ENCODE peak calls at places on chromosomes 16 and 17, in seven cellular contexts. One of them, this sample, is unnamed.

GRCh38 chr16:54582631-54583250 is 296.2 kb upstream of the IRX3 start:
- DNase-seq in heart left ventricle: no peak
- DNase-seq in prostate gland: no peak
- DNase-seq in uterus: no peak
- DNase-seq in HCT116: no peak
- DNase-seq in HepG2: no peak
- DNase-seq in suprapubic skin: no peak
- DNase-seq in this sample: no peak

GRCh38 chr16:9441021-9441420 is 349.6 kb downstream of the HAPSTR1 start:
- DNase-seq in uterus: no peak
- DNase-seq in HCT116: no peak
- DNase-seq in prostate gland: no peak
- DNase-seq in HepG2: peak; percentile 15
- DNase-seq in suprapubic skin: no peak
- DNase-seq in heart left ventricle: no peak
- DNase-seq in this sample: no peak

GRCh38 chr16:48559462-48560211 is 50.3 kb downstream of the N4BP1 start:
- DNase-seq in prostate gland: no peak
- DNase-seq in HCT116: no peak
- DNase-seq in HepG2: no peak
- DNase-seq in suprapubic skin: no peak
- DNase-seq in heart left ventricle: no peak
- DNase-seq in uterus: no peak
- DNase-seq in this sample: no peak

GRCh38 chr16:35363510-35363909 is 1904.1 kb downstream of the TP53TG3F start:
- DNase-seq in HCT116: no peak
- DNase-seq in uterus: no peak
- DNase-seq in heart left ventricle: no peak
- DNase-seq in prostate gland: no peak
- DNase-seq in suprapubic skin: no peak
- DNase-seq in HepG2: no peak
- DNase-seq in this sample: no peak

GRCh38 chr16:81517630-81518438 is 73.2 kb downstream of the CMIP start:
- DNase-seq in HepG2: no peak
- DNase-seq in uterus: no peak
- DNase-seq in heart left ventricle: no peak
- DNase-seq in HCT116: no peak
- DNase-seq in prostate gland: no peak
- DNase-seq in suprapubic skin: no peak
- DNase-seq in this sample: no peak

GRCh38 chr17:64291268-64291851 is 28.3 kb upstream of the TEX2 start:
- DNase-seq in uterus: no peak
- DNase-seq in suprapubic skin: no peak
- DNase-seq in prostate gland: no peak
- DNase-seq in heart left ventricle: no peak
- DNase-seq in HCT116: no peak
- DNase-seq in HepG2: peak; percentile 63
- DNase-seq in this sample: no peak

GRCh38 chr17:76997981-76998531 is 129.9 kb downstream of the MGAT5B start:
- DNase-seq in uterus: no peak
- DNase-seq in heart left ventricle: no peak
- DNase-seq in prostate gland: no peak
- DNase-seq in HepG2: no peak
- DNase-seq in HCT116: no peak
- DNase-seq in suprapubic skin: no peak
- DNase-seq in this sample: no peak

GRCh38 chr17:77726549-77726957 is 231.9 kb upstream of the TNRC6C start:
- DNase-seq in prostate gland: no peak
- DNase-seq in heart left ventricle: no peak
- DNase-seq in uterus: no peak
- DNase-seq in suprapubic skin: no peak
- DNase-seq in HCT116: no peak
- DNase-seq in HepG2: no peak
- DNase-seq in this sample: no peak

GRCh38 chr17:7356072-7356549 is 1.2 kb downstream of the TMEM95 start:
- DNase-seq in heart left ventricle: peak; percentile 81
- DNase-seq in HCT116: peak; percentile 83
- DNase-seq in suprapubic skin: peak; percentile 90
- DNase-seq in prostate gland: peak; percentile 71
- DNase-seq in uterus: peak; percentile 77
- DNase-seq in HepG2: no peak
- DNase-seq in this sample: peak; percentile 77

GRCh38 chr17:6666077-6666521 is 14.5 kb downstream of the C17orf100 start:
- DNase-seq in suprapubic skin: no peak
- DNase-seq in heart left ventricle: peak; percentile 73
- DNase-seq in uterus: peak; percentile 65
- DNase-seq in prostate gland: peak; percentile 61
- DNase-seq in HepG2: peak; percentile 78
- DNase-seq in HCT116: peak; percentile 81
- DNase-seq in this sample: peak; percentile 74

GRCh38 chr16:878071-878784 is 77.7 kb upstream of the GNG13 start:
- DNase-seq in HCT116: peak; percentile 44
- DNase-seq in prostate gland: no peak
- DNase-seq in suprapubic skin: no peak
- DNase-seq in HepG2: no peak
- DNase-seq in uterus: no peak
- DNase-seq in heart left ventricle: peak; percentile 22
- DNase-seq in this sample: no peak

GRCh38 chr16:58850019-58850626 is 116.0 kb upstream of the GOT2 start:
- DNase-seq in uterus: no peak
- DNase-seq in HepG2: no peak
- DNase-seq in heart left ventricle: no peak
- DNase-seq in HCT116: no peak
- DNase-seq in suprapubic skin: no peak
- DNase-seq in prostate gland: no peak
- DNase-seq in this sample: no peak

GRCh38 chr16:86520317-86521210 is 10.2 kb downstream of the FOXF1 start:
- DNase-seq in HCT116: no peak
- DNase-seq in uterus: no peak
- DNase-seq in suprapubic skin: no peak
- DNase-seq in prostate gland: no peak
- DNase-seq in HepG2: no peak
- DNase-seq in heart left ventricle: no peak
- DNase-seq in this sample: no peak

DNA sequence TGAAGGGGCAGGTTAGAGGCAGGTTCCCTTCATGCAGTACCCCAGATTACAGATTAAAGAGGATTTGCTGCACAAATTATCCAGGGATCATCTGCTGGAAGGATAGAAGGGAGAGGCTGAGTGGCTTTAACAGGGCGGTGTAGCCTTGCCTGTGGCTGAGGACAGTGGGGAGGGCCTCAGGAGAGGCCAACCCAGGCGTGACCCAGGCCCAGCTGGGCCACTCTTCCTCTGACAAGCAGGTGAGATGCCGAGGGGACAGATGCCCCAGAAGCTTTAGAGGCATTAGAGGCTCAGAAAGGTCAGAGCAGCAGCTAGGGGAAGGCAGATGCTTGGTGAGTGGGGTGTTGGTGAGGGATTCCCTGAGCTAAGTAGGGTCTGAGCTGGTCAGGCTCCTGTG is 18.1 kb upstream of the MTMR4 start:
- DNase-seq in heart left ventricle: no peak
- DNase-seq in HepG2: no peak
- DNase-seq in suprapubic skin: no peak
- DNase-seq in uterus: no peak
- DNase-seq in prostate gland: no peak
- DNase-seq in HCT116: no peak
- DNase-seq in this sample: no peak
- H3K4me3 ChIP-seq in heart left ventricle: peak overlapping the region; percentile 40
- H3K4me3 ChIP-seq in HepG2: peak overlapping the region; percentile 68
- H3K4me3 ChIP-seq in suprapubic skin: peak overlapping the region; percentile 63
- H3K4me3 ChIP-seq in uterus: peak overlapping the region; percentile 46
- H3K4me3 ChIP-seq in prostate gland: peak overlapping the region; percentile 52
- H3K4me3 ChIP-seq in HCT116: no peak overlapping the region
- H3K4me3 ChIP-seq in this sample: no peak overlapping the region

GRCh38 chr17:50534222-50534978 is 1.9 kb downstream of the EPN3 start:
- DNase-seq in prostate gland: peak; percentile 74
- DNase-seq in uterus: no peak
- DNase-seq in suprapubic skin: no peak
- DNase-seq in heart left ventricle: no peak
- DNase-seq in HepG2: no peak
- DNase-seq in HCT116: peak; percentile 55
- DNase-seq in this sample: no peak
- TF ChIP-seq POLR2A in prostate gland: peak; percentile 87
- TF ChIP-seq POLR2A in uterus: no peak
- TF ChIP-seq POLR2A in suprapubic skin: no peak
- TF ChIP-seq POLR2A in heart left ventricle: no peak
- TF ChIP-seq POLR2A in HepG2: no peak
- TF ChIP-seq POLR2A in HCT116: peak; percentile 23
- TF ChIP-seq POLR2A in this sample: no peak

GRCh38 chr16:67395105-67395457 is 1.8 kb upstream of the TPPP3 start:
- DNase-seq in suprapubic skin: no peak
- DNase-seq in uterus: no peak
- DNase-seq in HCT116: no peak
- DNase-seq in heart left ventricle: no peak
- DNase-seq in HepG2: no peak
- DNase-seq in prostate gland: no peak
- DNase-seq in this sample: no peak

GRCh38 chr16:67392301-67393059 is 818 bp downstream of the TPPP3 start:
- DNase-seq in suprapubic skin: peak; percentile 77
- DNase-seq in uterus: no peak
- DNase-seq in HCT116: no peak
- DNase-seq in HepG2: no peak
- DNase-seq in prostate gland: no peak
- DNase-seq in heart left ventricle: no peak
- DNase-seq in this sample: no peak

GRCh38 chr16:67394271-67395104 is 1.2 kb upstream of the TPPP3 start:
- DNase-seq in prostate gland: no peak
- DNase-seq in uterus: no peak
- DNase-seq in HCT116: no peak
- DNase-seq in heart left ventricle: peak; percentile 45
- DNase-seq in HepG2: no peak
- DNase-seq in suprapubic skin: no peak
- DNase-seq in this sample: no peak

GRCh38 chr16:67393111-67393789 is at the start of gene TPPP3:
- DNase-seq in heart left ventricle: peak; percentile 95
- DNase-seq in uterus: peak; percentile 87
- DNase-seq in suprapubic skin: peak; percentile 95
- DNase-seq in HCT116: no peak
- DNase-seq in prostate gland: no peak
- DNase-seq in HepG2: peak; percentile 77
- DNase-seq in this sample: peak; percentile 91

DNA sequence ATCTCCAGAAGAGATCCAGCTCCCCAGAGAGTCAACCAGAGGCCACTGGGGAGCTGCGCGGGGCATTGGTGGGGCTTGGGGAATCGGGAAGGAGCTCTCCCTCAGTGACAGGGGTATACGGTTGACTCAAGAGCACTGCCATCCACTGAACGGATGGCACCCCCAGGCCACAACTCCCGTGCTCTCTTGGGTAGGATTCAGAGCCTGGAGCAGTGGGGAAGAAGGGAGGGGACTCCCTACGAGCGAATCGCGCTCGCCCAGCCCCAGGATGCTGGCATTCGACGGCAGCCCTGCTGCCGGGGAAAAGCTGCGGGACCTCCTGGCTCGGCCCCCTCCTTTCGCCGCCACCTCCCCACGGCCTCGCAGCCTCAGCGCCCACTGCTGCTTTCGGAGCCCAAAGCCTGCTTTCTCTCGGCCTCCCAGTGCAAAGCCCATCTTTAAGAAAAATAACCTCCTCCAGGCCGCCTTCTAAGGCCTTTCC is 532 bp upstream of the TPPP3 start:
- DNase-seq in heart left ventricle: peak; percentile 38
- DNase-seq in HepG2: no peak
- DNase-seq in uterus: no peak
- DNase-seq in prostate gland: no peak
- DNase-seq in HCT116: no peak
- DNase-seq in suprapubic skin: peak; percentile 70
- DNase-seq in this sample: no peak
- TF ChIP-seq CTCF in heart left ventricle: no peak
- TF ChIP-seq CTCF in HepG2: no peak
- TF ChIP-seq CTCF in uterus: no peak
- TF ChIP-seq CTCF in prostate gland: no peak
- TF ChIP-seq CTCF in HCT116: no peak
- TF ChIP-seq CTCF in suprapubic skin: no peak
- TF ChIP-seq CTCF in this sample: no peak

DNA sequence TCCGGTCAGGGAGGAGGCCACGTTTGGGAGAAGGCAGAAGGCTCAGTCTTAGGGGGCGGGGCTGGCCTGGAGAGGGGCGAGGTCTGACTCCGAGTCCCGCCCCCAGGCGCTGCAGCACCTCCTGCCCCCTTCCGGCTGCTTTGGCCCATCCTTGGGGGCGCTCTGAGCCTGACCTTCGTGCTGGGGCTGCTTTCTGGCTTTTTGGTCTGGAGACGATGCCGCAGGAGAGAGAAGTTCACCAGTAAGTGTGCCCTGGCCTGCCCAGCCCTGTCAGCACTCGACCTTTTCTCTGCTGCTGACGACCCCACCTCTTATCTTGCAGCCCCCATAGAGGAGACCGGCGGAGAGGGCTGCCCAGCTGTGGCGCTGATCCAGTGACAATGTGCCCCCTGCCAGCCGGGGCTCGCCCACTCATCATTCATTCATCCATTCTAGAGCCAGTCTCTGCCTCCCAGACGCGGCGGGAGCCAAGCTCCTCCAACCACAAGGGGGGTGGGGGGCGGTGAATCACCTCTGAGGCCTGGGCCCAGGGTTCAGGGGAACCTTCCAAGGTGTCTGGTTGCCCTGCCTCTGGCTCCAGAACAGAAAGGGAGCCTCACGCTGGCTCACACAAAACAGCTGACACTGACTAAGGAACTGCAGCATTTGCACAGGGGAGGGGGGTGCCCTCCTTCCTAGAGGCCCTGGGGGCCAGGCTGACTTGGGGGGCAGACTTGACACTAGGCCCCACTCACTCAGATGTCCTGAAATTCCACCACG is 1.5 kb downstream of the TNFRSF12A start:
- DNase-seq in suprapubic skin: peak; percentile 90
- DNase-seq in heart left ventricle: peak; percentile 89
- DNase-seq in HepG2: peak; percentile 68
- DNase-seq in prostate gland: peak; percentile 57
- DNase-seq in uterus: peak; percentile 80
- DNase-seq in HCT116: peak; percentile 82
- DNase-seq in this sample: peak; percentile 83
- H3K4me3 ChIP-seq in suprapubic skin: peak overlapping the region; percentile 60
- H3K4me3 ChIP-seq in heart left ventricle: peak overlapping the region; percentile 75
- H3K4me3 ChIP-seq in HepG2: peak overlapping the region; percentile 93
- H3K4me3 ChIP-seq in prostate gland: peak overlapping the region; percentile 54
- H3K4me3 ChIP-seq in uterus: peak overlapping the region; percentile 51
- H3K4me3 ChIP-seq in HCT116: peak overlapping the region; percentile 94
- H3K4me3 ChIP-seq in this sample: peak overlapping the region; percentile 60